ENCODE peak calls at places on chromosomes 7 and 10, in ten cellular contexts. K, B, T, W, I, M, U, E, Z and J are unnamed samples.
A peak's percentile ranks its signal among the peaks of the same experiment; 100 is the strongest.

GRCh38 chr10:108904163-108904878 is 1019.0 kb downstream of the XPNPEP1 start:
- DNase-seq in Z (no peak), E (peak; percentile 25), T (no peak), K (no peak), B (no peak), M (no peak), W (no peak), I (no peak), U (no peak), J (no peak)

GRCh38 chr10:118840071-118840775 is 85.5 kb upstream of the CACUL1 start:
- DNase-seq in Z (no peak), I (no peak), B (peak; percentile 95), M (no peak), K (peak; percentile 63), W (no peak), T (no peak), U (no peak), E (peak; percentile 80), J (no peak)

GRCh38 chr7:90407484-90407821 is 4.2 kb downstream of the CLDN12 start:
- DNase-seq in K (no peak), U (no peak), W (no peak), Z (no peak), E (no peak), M (no peak), I (no peak), B (no peak), T (no peak), J (no peak)

GRCh38 chr7:146791344-146792300 is 675.0 kb downstream of the CNTNAP2 start:
- DNase-seq in U (no peak), B (no peak), T (no peak), W (no peak), E (no peak), I (no peak), M (no peak), Z (no peak), K (no peak), J (no peak)

GRCh38 chr10:44376504-44377099 is 8.3 kb downstream of the CXCL12 start:
- DNase-seq in Z (no peak), E (peak; percentile 16), W (no peak), B (no peak), I (no peak), T (no peak), U (no peak), M (no peak), K (no peak), J (no peak)

GRCh38 chr10:77643795-77644468 is 6.3 kb upstream of the KCNMA1 start:
- DNase-seq in W (no peak), K (peak; percentile 64), U (no peak), I (no peak), Z (no peak), T (no peak), B (peak; percentile 49), M (peak; percentile 32), E (peak; percentile 98), J (no peak)

GRCh38 chr7:84744388-84744787 is 442.5 kb downstream of the SEMA3D start:
- DNase-seq in E (no peak), T (no peak), U (no peak), M (no peak), B (no peak), Z (no peak), I (no peak), W (no peak), K (no peak), J (no peak)

GRCh38 chr7:78587443-78588044 is 789.0 kb downstream of the PHTF2 start:
- DNase-seq in Z (no peak), I (no peak), U (no peak), E (peak; percentile 70), T (no peak), K (no peak), W (no peak), B (peak; percentile 6), M (no peak), J (no peak)

GRCh38 chr10:103861501-103861900 is 6.1 kb upstream of the SH3PXD2A start:
- DNase-seq in T (no peak), K (no peak), Z (no peak), M (no peak), E (peak; percentile 71), U (no peak), I (no peak), W (no peak), B (no peak), J (no peak)

GRCh38 chr10:13758302-13758701 is 171.5 kb downstream of the PRPF18 start:
- DNase-seq in T (no peak), E (no peak), M (no peak), W (no peak), Z (no peak), K (no peak), U (no peak), B (peak; percentile 3), I (no peak), J (no peak)

GRCh38 chr10:79196470-79197461 is 128.0 kb downstream of the ZMIZ1 start:
- DNase-seq in Z (peak; percentile 82), W (peak; percentile 63), M (peak; percentile 82), U (peak; percentile 82), B (peak; percentile 36), I (peak; percentile 78), T (peak; percentile 79), E (peak; percentile 100), K (peak; percentile 90), J (peak; percentile 16)

GRCh38 chr7:38973760-38974159 is 3.9 kb upstream of the POU6F2 start:
- DNase-seq in E (no peak), T (no peak), K (no peak), U (no peak), I (no peak), B (no peak), M (no peak), W (no peak), Z (no peak), J (no peak)

GRCh38 chr10:49015700-49016099 is 76.1 kb upstream of the LRRC18 start:
- DNase-seq in W (no peak), B (no peak), K (no peak), U (no peak), I (no peak), E (no peak), T (no peak), M (no peak), Z (no peak), J (no peak)

GRCh38 chr7:106552645-106553445 is 108.1 kb downstream of the CCDC71L start:
- DNase-seq in Z (no peak), U (no peak), M (no peak), W (no peak), I (no peak), K (no peak), B (no peak), T (no peak), E (no peak), J (no peak)

GRCh38 chr10:35765996-35766395 is 123.9 kb upstream of the FZD8 start:
- DNase-seq in U (no peak), K (no peak), M (no peak), Z (no peak), W (no peak), I (no peak), T (no peak), B (no peak), E (no peak), J (no peak)
- TF ChIP-seq CTCF in U (no peak), K (no peak), M (no peak), Z (no peak), W (no peak), I (no peak), T (no peak), B (no peak), E (no peak), J (no peak)

GRCh38 chr7:32948202-32948601 is 9.0 kb upstream of the FKBP9 start:
- DNase-seq in T (no peak), I (no peak), B (no peak), Z (no peak), W (no peak), U (no peak), M (no peak), E (no peak), K (no peak), J (no peak)
- H3K27me3 ChIP-seq in T (no peaks in the 10 kb centered on the region), I (no peaks in the 10 kb centered on the region), B (no peaks in the 10 kb centered on the region), Z (no peaks in the 10 kb centered on the region), W (no peaks in the 10 kb centered on the region), U (no peaks in the 10 kb centered on the region), M (no peaks in the 10 kb centered on the region), E (no peaks in the 10 kb centered on the region), K (no peaks in the 10 kb centered on the region), J (no peaks in the 10 kb centered on the region)

GRCh38 chr7:24821045-24821853 is 64.0 kb upstream of the GSDME start:
- DNase-seq in E (peak; percentile 96), K (peak; percentile 94), W (no peak), M (peak; percentile 82), B (peak; percentile 95), T (peak; percentile 22), Z (peak; percentile 47), I (peak; percentile 46), U (no peak), J (peak; percentile 9)
- TF ChIP-seq CTCF in E (peak; percentile 14), K (peak; percentile 34), W (no peak), M (no peak), B (peak; percentile 37), T (peak; percentile 13), Z (no peak), I (no peak), U (no peak), J (no peak)

DNA sequence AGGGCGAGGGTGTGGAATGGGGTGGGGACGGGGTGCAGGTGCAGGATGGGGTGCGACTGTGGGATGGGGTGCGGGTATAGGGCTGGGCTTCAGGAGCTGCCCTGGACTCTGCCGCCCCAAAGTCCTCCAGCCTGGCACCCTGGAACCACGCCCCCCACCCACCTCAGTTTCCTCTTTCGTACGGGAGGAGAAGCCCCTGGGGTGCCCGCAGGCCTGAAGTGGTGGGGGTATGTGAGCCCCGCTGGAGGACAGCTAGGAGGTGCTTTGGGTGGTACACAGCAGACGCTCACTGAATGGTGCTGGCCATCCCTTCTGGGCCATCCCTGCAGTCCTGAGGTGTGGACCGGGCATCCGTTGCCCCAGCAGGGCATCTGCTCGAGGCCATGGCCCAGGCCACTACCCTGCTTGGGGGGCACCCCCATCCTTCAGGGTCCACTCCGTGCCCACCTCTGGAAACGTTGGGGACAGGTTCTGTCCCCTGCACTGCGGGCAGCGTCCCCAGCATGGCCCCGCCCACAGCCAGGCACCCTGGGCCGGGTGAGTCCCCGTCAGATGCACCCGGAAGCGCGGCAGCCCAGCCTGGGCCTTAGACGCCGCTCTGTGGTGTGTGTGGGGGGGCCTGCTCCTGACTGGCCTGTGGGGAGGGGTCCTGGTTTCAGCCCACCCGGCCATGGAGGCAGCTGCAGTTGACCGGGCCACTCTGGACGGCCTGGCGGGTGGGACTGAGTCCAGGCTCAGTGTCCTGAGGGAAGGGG is 41.6 kb downstream of the UNCX start:
- DNase-seq in I (no peak), T (no peak), U (no peak), M (no peak), K (no peak), E (no peak), Z (no peak), W (no peak), B (no peak), J (no peak)
- H3K27me3 ChIP-seq in I (no peaks in the 10 kb centered on the region), T (peaks cover 75% of the 10 kb centered on the region), U (peaks cover 71% of the 10 kb centered on the region), M (peaks cover 2% of the 10 kb centered on the region), K (no peaks in the 10 kb centered on the region), E (peaks cover 34% of the 10 kb centered on the region), Z (peaks cover 8% of the 10 kb centered on the region), W (peaks cover 52% of the 10 kb centered on the region), B (no peaks in the 10 kb centered on the region), J (no peaks in the 10 kb centered on the region)

DNA sequence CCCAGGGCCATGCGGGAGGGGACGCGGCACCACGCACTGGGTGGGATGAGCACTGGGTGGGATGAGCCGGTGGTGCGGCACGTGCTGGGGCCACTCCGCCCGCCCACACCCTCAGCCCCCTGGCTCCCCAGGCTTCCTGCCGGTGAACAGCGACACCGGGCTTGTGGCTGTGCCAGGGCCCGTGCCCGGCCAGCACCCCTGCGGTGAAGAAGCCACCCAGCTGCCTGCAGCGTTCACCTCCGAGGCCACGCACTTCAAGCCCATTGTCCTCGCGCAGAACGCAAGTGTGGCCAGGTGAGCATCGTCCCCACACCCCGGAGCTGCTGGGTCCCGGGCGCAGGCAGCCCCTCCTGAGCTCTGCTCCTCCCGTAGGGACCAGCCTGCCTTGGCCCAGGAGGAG is 31.8 kb upstream of the UTF1 start:
- DNase-seq in E (no peak), I (no peak), M (no peak), W (no peak), U (no peak), T (no peak), K (no peak), B (no peak), Z (no peak), J (no peak)
- TF ChIP-seq CTCF in E (no peak), I (no peak), M (no peak), W (no peak), U (no peak), T (no peak), K (no peak), B (no peak), Z (no peak), J (no peak)